ENCODE peak calls at places on chromosome 18, in eight cellular contexts. S is HL-60; R is CD8-positive, alpha-beta T cell; K is heart left ventricle; Q is fibroblast of lung; C is tibial nerve; E is neural progenitor cell; M is cardiac muscle cell. L is an unnamed sample.

GRCh38 chr18:36662000-36662399 is 166.8 kb downstream of the TPGS2 start:
- DNase-seq in S (peak), R (no peak), K (no peak), Q (peak), C (no peak), E (peak), M (no peak), L (no peak)

GRCh38 chr18:3995476-3996102 is 459.5 kb downstream of the DLGAP1 start:
- DNase-seq in S (peak), R (peak), K (no peak), Q (peak), C (no peak), E (peak), M (peak), L (peak)

GRCh38 chr18:28999711-29000110 is 822.8 kb upstream of the CDH2 start:
- DNase-seq in S (no peak), R (no peak), K (no peak), Q (no peak), C (no peak), E (no peak), M (no peak), L (no peak)

GRCh38 chr18:61277808-61278207 is 55.4 kb upstream of the CDH20 start:
- DNase-seq in S (no peak), R (no peak), K (no peak), Q (no peak), C (no peak), E (no peak), M (no peak), L (no peak)

GRCh38 chr18:74773171-74773624 is 175.5 kb downstream of the ZNF407 start:
- DNase-seq in S (no peak), R (no peak), K (no peak), Q (no peak), C (no peak), E (no peak), M (no peak), L (no peak)

GRCh38 chr18:76349067-76349715 is 145.9 kb downstream of the ZNF516 start:
- DNase-seq in S (peak), R (no peak), K (no peak), Q (peak), C (peak), E (peak), M (peak), L (peak)

GRCh38 chr18:77111449-77112160 is 21.0 kb downstream of the MBP start:
- DNase-seq in S (peak), R (no peak), K (peak), Q (no peak), C (no peak), E (no peak), M (no peak), L (no peak)

GRCh38 chr18:45526120-45526841 is 89.0 kb upstream of the SLC14A2 start:
- DNase-seq in S (no peak), R (no peak), K (no peak), Q (peak), C (no peak), E (no peak), M (no peak), L (no peak)

GRCh38 chr18:79580481-79581171 is 99.0 kb upstream of the CTDP1 start:
- DNase-seq in S (no peak), R (no peak), K (peak), Q (no peak), C (peak), E (no peak), M (no peak), L (no peak)

GRCh38 chr18:51193621-51194287 is 3.7 kb downstream of the MEX3C start:
- DNase-seq in S (no peak), R (no peak), K (no peak), Q (peak), C (no peak), E (no peak), M (no peak), L (no peak)

GRCh38 chr18:45337477-45337876 is 277.8 kb upstream of the SLC14A2 start:
- DNase-seq in S (no peak), R (no peak), K (no peak), Q (no peak), C (no peak), E (no peak), M (no peak), L (no peak)

GRCh38 chr18:12283256-12283655 is 24.8 kb upstream of the TUBB6 start:
- DNase-seq in S (no peak), R (no peak), K (no peak), Q (peak), C (no peak), E (peak), M (peak), L (no peak)
- TF ChIP-seq CTCF in S (no peak), R (no peak), K (no peak), Q (no peak), C (no peak), E (peak), M (peak), L (no peak)

DNA sequence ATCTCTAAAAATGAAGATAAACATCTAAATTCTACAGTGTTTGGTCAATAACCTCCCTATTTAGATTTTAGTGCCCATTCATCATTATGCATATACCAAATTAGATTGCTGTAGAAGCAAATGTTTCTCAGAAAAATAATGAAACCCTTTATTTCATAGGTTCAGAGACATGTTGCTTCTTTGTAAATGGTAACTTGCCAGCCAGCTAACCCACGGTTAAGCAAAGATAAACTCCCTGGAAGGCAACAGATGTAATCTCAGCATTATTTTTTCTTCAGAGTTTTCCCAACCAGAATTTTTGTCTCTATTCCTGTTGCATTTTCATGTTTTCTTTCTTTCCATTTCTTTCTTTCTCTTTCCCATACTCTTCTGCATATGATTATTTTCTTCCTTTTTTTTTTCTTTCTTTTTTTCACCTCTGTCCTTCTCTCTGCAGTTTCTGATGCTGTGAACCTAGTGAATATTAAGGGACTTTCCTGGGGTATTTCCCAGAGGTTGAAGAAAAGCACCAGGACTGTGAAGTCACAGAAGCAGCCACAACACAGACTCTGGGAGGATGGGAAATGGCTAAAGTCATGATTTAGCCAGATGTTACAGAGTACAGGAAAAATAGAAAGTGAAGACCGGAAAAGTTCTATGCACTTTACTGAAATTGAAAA is 50.0 kb upstream of the DSG1 start:
- DNase-seq in S (no peak), R (no peak), K (no peak), Q (no peak), C (no peak), E (no peak), M (no peak), L (no peak)
- H3K27ac ChIP-seq in S (no peak), R (no peak), K (no peak), Q (no peak), C (no peak), E (no peak), M (no peak), L (no peak)

DNA sequence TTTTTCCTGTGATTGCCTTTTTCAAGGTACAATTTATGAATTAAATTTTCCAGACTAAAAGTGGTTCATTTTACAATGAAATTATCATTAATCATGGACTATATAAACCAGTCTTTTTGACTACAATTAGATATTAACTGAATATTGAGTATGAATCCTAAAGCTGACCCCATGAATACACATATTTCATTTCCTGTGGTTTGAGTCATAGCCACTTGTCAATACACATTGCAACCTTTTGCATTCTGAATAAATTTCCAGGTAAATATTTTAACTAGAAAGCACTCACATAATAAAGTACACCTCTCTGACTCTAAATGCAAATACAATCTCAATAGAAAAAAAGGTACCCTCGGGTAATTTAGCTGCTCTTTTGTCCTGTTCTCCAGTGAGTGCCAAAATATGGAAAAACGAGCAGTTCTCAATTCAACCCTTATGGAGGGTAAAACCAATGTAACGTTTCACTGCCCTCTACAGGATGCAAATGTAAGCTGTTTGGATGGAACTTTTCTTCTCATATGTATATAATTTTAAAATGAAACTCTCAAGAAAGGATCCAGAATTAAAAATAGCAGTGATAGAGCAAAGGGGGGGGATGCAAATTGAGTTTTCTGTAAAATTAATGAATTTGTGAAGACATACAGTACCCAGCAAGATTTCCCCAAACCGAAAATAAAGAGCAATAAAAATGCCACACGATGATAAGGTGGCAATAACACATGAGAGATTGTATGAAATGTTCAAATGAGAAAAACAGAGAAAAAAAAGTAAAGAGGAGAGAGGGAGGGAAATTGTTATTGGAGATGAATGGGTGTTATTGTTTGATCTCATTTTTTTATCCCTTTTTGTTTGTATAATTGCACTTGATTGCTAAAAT is 1795.7 kb upstream of the PIK3C3 start:
- DNase-seq in S (peak), R (no peak), K (no peak), Q (peak), C (no peak), E (peak), M (peak), L (no peak)
- TF ChIP-seq CTCF in S (peak), R (no peak), K (no peak), Q (peak), C (peak), E (peak), M (peak), L (no peak)

GRCh38 chr18:63346471-63347183 is 20.4 kb downstream of the KDSR start:
- DNase-seq in S (no peak), R (no peak), K (no peak), Q (no peak), C (no peak), E (no peak), M (no peak), L (no peak)

GRCh38 chr18:63344918-63345317 is 22.1 kb downstream of the KDSR start:
- DNase-seq in S (no peak), R (no peak), K (no peak), Q (no peak), C (no peak), E (no peak), M (no peak), L (no peak)

GRCh38 chr18:63348508-63349136 is 18.4 kb downstream of the KDSR start:
- DNase-seq in S (no peak), R (no peak), K (no peak), Q (no peak), C (no peak), E (no peak), M (no peak), L (no peak)

GRCh38 chr18:63344263-63344662 is 22.7 kb downstream of the KDSR start:
- DNase-seq in S (no peak), R (no peak), K (no peak), Q (no peak), C (no peak), E (no peak), M (no peak), L (no peak)

DNA sequence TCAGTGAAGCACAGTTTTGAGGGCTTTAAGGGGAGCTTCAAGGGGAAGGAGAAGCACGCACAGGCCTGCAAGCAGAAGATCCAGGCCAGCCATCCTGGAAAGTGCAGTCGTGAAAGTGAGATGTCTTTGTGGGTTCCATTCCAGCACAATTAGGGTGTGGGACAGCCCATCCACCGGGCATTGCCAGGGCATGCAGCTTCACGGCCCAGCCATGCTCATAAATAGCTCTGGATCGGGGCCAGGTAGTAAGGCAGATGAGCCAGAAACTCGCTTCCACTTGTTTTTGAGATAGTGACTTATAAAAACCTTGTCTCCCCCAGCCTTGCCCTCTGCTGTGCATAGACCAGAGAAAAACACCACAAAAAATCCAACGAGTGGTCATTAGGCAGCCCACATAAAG is 21.0 kb downstream of the KDSR start:
- DNase-seq in S (no peak), R (no peak), K (no peak), Q (no peak), C (no peak), E (no peak), M (no peak), L (no peak)
- H3K27ac ChIP-seq in S (no peak), R (no peak), K (peak), Q (no peak), C (no peak), E (no peak), M (no peak), L (no peak)

DNA sequence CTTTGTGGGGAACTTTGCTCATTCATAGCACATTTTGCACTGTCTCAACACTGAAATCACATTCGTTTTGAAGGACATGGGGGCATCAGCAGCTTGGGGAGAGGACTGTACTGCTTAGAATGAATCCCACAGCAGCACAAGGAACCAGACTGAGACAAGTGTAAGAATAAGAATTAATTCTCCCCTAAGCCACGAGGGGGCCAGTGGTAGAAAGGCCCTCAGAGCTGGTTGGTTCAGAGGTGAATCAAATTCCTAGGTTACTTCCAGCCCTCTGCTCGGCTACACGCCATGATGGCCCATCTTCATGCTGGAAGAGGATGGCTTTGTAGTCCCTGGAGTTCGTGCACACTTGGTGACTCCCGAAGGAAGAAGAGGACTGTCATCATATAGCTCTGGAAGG is 12.0 kb upstream of the MC5R start:
- DNase-seq in S (no peak), R (no peak), K (no peak), Q (no peak), C (no peak), E (no peak), M (no peak), L (no peak)
- TF ChIP-seq CTCF in S (peak), R (no peak), K (peak), Q (no peak), C (no peak), E (no peak), M (no peak), L (no peak)

GRCh38 chr18:34806527-34806926 is 96.4 kb downstream of the DTNA start:
- DNase-seq in S (no peak), R (no peak), K (no peak), Q (no peak), C (no peak), E (no peak), M (no peak), L (no peak)
- H3K27ac ChIP-seq in S (no peak), R (no peak), K (no peak), Q (no peak), C (no peak), E (no peak), M (no peak), L (no peak)

GRCh38 chr18:32468147-32468845 is 2.4 kb downstream of the GAREM1 start:
- DNase-seq in S (no peak), R (no peak), K (no peak), Q (no peak), C (no peak), E (no peak), M (no peak), L (no peak)

GRCh38 chr18:32469190-32469611 is 1.5 kb downstream of the GAREM1 start:
- DNase-seq in S (no peak), R (no peak), K (peak), Q (peak), C (no peak), E (peak), M (peak), L (no peak)

GRCh38 chr18:32469691-32470131 is 971 bp downstream of the GAREM1 start:
- DNase-seq in S (no peak), R (no peak), K (no peak), Q (peak), C (no peak), E (peak), M (no peak), L (no peak)

GRCh38 chr18:32470713-32471633 is at the start of gene GAREM1:
- DNase-seq in S (peak), R (peak), K (peak), Q (peak), C (peak), E (peak), M (peak), L (peak)

GRCh38 chr18:32470136-32470712 is 458 bp downstream of the GAREM1 start:
- DNase-seq in S (no peak), R (no peak), K (peak), Q (peak), C (peak), E (peak), M (peak), L (no peak)
- TF ChIP-seq CTCF in S (no peak), R (no peak), K (no peak), Q (no peak), C (no peak), E (no peak), M (no peak), L (no peak)

GRCh38 chr18:10015941-10016819 is 102.4 kb downstream of the VAPA start:
- DNase-seq in S (no peak), R (no peak), K (no peak), Q (peak), C (no peak), E (no peak), M (peak), L (no peak)

GRCh38 chr18:10023853-10024638 is 110.2 kb downstream of the VAPA start:
- DNase-seq in S (no peak), R (no peak), K (no peak), Q (no peak), C (no peak), E (no peak), M (no peak), L (no peak)

GRCh38 chr18:10017048-10017447 is 103.2 kb downstream of the VAPA start:
- DNase-seq in S (no peak), R (no peak), K (no peak), Q (no peak), C (no peak), E (no peak), M (no peak), L (no peak)

GRCh38 chr18:10022365-10022764 is 108.5 kb downstream of the VAPA start:
- DNase-seq in S (no peak), R (no peak), K (no peak), Q (no peak), C (no peak), E (no peak), M (no peak), L (no peak)

DNA sequence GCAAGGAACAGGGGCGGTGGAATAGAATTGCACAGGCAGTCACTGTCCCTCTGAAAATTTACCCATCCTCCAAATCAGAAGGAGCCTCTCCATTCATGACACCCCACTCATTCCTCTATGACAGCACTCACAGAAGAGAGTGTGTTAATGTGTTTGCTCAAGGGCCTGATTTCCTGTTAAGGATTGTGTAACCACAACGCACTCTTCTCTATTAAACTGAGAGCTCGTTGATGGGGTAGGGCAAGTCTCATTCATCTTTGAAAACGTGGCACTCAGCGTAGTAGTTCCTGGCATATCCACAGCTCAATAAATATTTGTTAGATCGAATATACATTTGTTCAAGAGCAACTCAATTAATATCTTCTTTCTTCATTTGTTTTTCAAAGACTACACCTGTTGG is 106.4 kb downstream of the VAPA start:
- DNase-seq in S (peak), R (no peak), K (no peak), Q (no peak), C (no peak), E (no peak), M (no peak), L (no peak)
- H3K27ac ChIP-seq in S (no peak), R (no peak), K (no peak), Q (no peak), C (no peak), E (no peak), M (no peak), L (no peak)

DNA sequence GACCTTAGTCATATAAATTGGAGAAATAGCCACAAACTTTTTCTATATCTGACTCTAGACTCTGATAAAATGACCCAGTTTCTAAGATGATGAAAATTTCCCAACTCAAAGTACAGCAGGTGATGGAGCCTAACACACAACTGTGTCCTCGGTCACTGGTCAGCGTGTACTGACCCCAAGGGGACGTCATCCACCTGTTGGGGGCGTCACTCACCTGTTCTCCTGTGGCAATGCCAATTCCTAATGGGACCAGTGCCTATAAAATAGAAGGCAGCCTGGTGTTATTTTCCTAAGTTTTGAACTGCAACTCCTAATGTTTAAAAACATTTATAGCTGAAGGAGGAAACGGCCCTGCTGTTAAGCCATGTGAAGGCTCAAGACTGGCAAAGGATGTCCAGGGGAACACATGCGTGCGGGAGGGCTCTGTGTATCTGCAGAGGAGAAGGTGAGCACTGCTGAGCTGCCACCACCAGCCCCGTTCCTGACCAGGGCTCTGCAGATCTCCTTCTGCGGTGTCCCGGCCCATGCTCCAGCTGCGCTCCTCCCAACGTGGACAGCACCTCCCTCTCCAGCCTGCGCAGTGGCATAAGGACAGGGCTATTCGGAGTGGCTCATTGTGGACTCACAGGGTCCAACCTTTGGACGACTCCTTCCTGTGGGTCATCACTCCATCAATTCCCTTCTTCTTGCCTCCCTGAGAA is 21.2 kb downstream of the TYMS start:
- DNase-seq in S (no peak), R (no peak), K (no peak), Q (no peak), C (no peak), E (no peak), M (no peak), L (no peak)
- TF ChIP-seq CTCF in S (no peak), R (no peak), K (no peak), Q (no peak), C (no peak), E (peak), M (no peak), L (no peak)